ENCODE peak calls at places on chromosomes 13 and 19, in seven cellular contexts. C is neural crest cell; R is PC-3; L is MCF 10A; S is NB4; Z is gastrocnemius medialis; M is CD8-positive, alpha-beta T cell. G is an unnamed sample.

GRCh38 chr13:112330479-112331407 is 45.4 kb upstream of the SPACA7 start:
- DNase-seq in C (no peak), R (no peak), L (no peak), S (no peak), Z (no peak), M (no peak), G (no peak)

GRCh38 chr19:36377541-36378178 is 1.3 kb downstream of the ZFP14 start:
- DNase-seq in C (no peak), R (no peak), L (no peak), S (no peak), Z (no peak), M (no peak), G (no peak)

GRCh38 chr13:25478186-25478585 is 106.4 kb downstream of the ATP8A2 start:
- DNase-seq in C (no peak), R (peak), L (peak), S (no peak), Z (no peak), M (no peak), G (peak)

GRCh38 chr19:58562126-58563033 is 4.0 kb upstream of the UBE2M start:
- DNase-seq in C (no peak), R (peak), L (no peak), S (no peak), Z (no peak), M (no peak), G (peak)

GRCh38 chr13:67023088-67023893 is 206.8 kb downstream of the PCDH9 start:
- DNase-seq in C (no peak), R (peak), L (peak), S (peak), Z (no peak), M (no peak), G (peak)

GRCh38 chr19:42188665-42189064 is 28.8 kb downstream of the DEDD2 start:
- DNase-seq in C (no peak), R (no peak), L (no peak), S (no peak), Z (no peak), M (no peak), G (no peak)

GRCh38 chr19:20999731-21000352 is 20.6 kb upstream of the ZNF430 start:
- DNase-seq in C (peak), R (peak), L (no peak), S (peak), Z (peak), M (peak), G (peak)

GRCh38 chr13:100394005-100394695 is 194.4 kb downstream of the GGACT start:
- DNase-seq in C (no peak), R (no peak), L (peak), S (no peak), Z (no peak), M (no peak), G (no peak)

GRCh38 chr19:33477781-33478180 is 43.8 kb downstream of the PEPD start:
- DNase-seq in C (no peak), R (peak), L (no peak), S (no peak), Z (no peak), M (no peak), G (no peak)

GRCh38 chr19:16134510-16134909 is 9.0 kb upstream of the HSH2D start:
- DNase-seq in C (no peak), R (no peak), L (no peak), S (peak), Z (no peak), M (no peak), G (no peak)

GRCh38 chr19:51691122-51692064 is 1.7 kb upstream of the SPACA6 start:
- DNase-seq in C (no peak), R (no peak), L (peak), S (no peak), Z (no peak), M (no peak), G (peak)

GRCh38 chr13:44843403-44843802 is 145.9 kb downstream of the NUFIP1 start:
- DNase-seq in C (no peak), R (no peak), L (no peak), S (peak), Z (no peak), M (no peak), G (peak)

GRCh38 chr13:99386911-99387788 is 80.0 kb upstream of the GPR183 start:
- DNase-seq in C (peak), R (peak), L (peak), S (peak), Z (no peak), M (peak), G (peak)

GRCh38 chr13:23547000-23547590 is 23.1 kb upstream of the TNFRSF19 start:
- DNase-seq in C (no peak), R (no peak), L (no peak), S (no peak), Z (no peak), M (no peak), G (no peak)

GRCh38 chr13:98206946-98207345 is 29.9 kb upstream of the RNF113B start:
- DNase-seq in C (no peak), R (no peak), L (no peak), S (no peak), Z (no peak), M (no peak), G (peak)

GRCh38 chr19:58001895-58002369 is 688 bp downstream of the ZNF606 start:
- DNase-seq in C (no peak), R (no peak), L (no peak), S (no peak), Z (no peak), M (peak), G (peak)

DNA sequence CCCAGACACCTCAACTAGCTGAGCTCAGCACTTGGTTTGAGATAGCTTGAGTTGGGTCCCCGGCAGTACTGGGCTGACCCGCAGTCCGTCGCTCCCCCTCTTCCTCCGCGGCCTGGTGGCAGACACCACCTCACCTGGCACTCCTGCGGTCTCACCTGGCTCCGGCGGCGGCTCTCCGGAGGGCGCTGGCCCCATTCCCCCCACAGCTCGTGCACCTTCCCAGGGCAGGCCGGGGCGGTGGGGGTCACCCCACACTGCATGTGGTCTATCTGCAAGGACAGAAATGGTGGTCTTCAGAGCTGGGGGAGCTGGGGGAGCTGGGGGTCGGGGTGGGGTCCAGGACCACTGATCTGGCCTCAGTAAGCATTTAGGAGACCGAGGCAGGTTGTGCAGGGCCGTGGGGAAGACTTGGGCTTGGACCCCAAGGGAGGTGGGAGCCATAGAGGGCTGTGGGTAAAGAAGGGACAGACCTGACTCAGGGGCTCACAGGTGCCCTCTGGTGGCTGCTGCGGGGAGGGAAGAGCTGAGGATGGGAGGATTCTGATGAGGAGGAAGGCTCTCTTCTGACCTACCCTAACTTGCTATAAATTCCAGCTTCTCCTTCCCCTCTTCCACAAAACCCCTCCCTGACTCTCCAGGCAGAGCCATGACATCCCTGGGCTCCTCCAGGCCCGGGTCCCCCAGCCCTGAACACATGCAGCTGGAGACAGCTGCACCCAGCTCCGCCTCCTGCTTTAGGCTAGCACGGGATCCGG is 6.7 kb upstream of the PLIN4 start:
- DNase-seq in C (peak), R (peak), L (peak), S (peak), Z (no peak), M (peak), G (peak)
- TF ChIP-seq CTCF in C (peak), R (peak), L (peak), S (peak), Z (peak), M (peak), G (peak)

GRCh38 chr19:56120371-56121179 is 520 bp downstream of the ZNF787 start:
- DNase-seq in C (peak), R (peak), L (peak), S (peak), Z (peak), M (peak), G (peak)
- TF ChIP-seq CTCF in C (peak), R (no peak), L (no peak), S (no peak), Z (peak), M (no peak), G (peak)

GRCh38 chr13:52127783-52128702 is 830 bp downstream of the NEK5 start:
- DNase-seq in C (peak), R (peak), L (peak), S (peak), Z (no peak), M (peak), G (peak)

GRCh38 chr13:52125547-52125946 is 3.3 kb downstream of the NEK5 start:
- DNase-seq in C (no peak), R (no peak), L (no peak), S (no peak), Z (no peak), M (no peak), G (no peak)

GRCh38 chr13:52127378-52127777 is 1.5 kb downstream of the NEK5 start:
- DNase-seq in C (no peak), R (no peak), L (no peak), S (no peak), Z (no peak), M (no peak), G (no peak)

GRCh38 chr13:52130641-52131040 is 1.8 kb upstream of the NEK5 start:
- DNase-seq in C (no peak), R (peak), L (peak), S (no peak), Z (no peak), M (no peak), G (peak)

GRCh38 chr13:52128714-52129700 is at the start of gene NEK5:
- DNase-seq in C (peak), R (peak), L (peak), S (peak), Z (peak), M (peak), G (peak)
- TF ChIP-seq CTCF in C (peak), R (peak), L (peak), S (peak), Z (peak), M (peak), G (peak)

DNA sequence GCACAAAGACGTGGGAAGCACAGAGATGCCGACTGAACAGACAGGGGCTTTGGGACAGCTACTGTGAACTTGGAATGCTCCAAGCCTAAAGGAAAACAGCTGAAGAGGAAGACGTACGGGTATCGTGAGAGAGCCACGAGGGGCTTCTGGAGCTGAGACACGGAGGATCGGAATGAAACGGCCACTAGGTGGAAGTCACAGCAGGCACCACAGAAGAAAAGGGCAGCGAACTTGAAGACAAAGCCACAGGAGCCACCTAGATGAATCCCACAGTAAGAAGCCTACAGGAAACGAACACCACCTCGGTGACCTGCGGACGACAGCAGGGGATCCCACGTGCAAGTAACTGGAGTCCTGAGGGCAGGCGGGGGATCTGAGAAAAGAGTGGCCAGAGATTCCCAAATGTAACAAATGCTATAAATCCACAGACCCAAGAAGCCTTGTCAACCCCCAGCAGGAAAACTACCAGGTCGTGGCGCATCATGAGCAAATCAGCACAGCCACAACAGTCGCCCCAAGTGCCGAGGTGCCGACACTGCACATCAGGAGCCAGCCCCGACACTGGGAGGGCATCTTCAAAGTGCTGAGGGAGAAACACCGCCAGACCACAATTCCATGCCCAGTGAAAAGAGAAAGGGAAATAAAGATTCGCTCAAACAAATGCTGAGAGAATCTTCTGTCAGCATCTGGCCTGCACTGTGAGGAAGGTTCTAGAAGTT is 39.3 kb upstream of the ISYNA1 start:
- DNase-seq in C (no peak), R (no peak), L (no peak), S (peak), Z (no peak), M (no peak), G (no peak)
- TF ChIP-seq CTCF in C (peak), R (peak), L (no peak), S (peak), Z (no peak), M (no peak), G (no peak)

GRCh38 chr13:29105779-29106178 is 285.6 kb downstream of the MTUS2 start:
- DNase-seq in C (no peak), R (no peak), L (peak), S (peak), Z (no peak), M (no peak), G (no peak)
- TF ChIP-seq CTCF in C (peak), R (peak), L (no peak), S (peak), Z (no peak), M (no peak), G (no peak)